ENCODE peak calls at places on chromosomes 6 and 20, in four cellular contexts. One of them, this sample, is unnamed.

GRCh38 chr6:166466178-166467122 is 83.7 kb upstream of the MPC1 start:
- DNase-seq in H9: no peak
- DNase-seq in H1: no peak
- DNase-seq in mesenchymal stem cell: peak
- DNase-seq in this sample: no peak

GRCh38 chr6:157317129-157317814 is 6.0 kb downstream of the TMEM242 start:
- DNase-seq in H9: no peak
- DNase-seq in H1: no peak
- DNase-seq in mesenchymal stem cell: peak
- DNase-seq in this sample: no peak

GRCh38 chr20:14521016-14521415 is 183.6 kb upstream of the FLRT3 start:
- DNase-seq in mesenchymal stem cell: no peak
- DNase-seq in H1: no peak
- DNase-seq in H9: no peak
- DNase-seq in this sample: no peak

GRCh38 chr6:105607624-105608392 is 204.9 kb upstream of the PREP start:
- DNase-seq in H9: no peak
- DNase-seq in mesenchymal stem cell: no peak
- DNase-seq in H1: no peak
- DNase-seq in this sample: no peak

GRCh38 chr6:165883851-165884640 is 221.0 kb upstream of the PDE10A start:
- DNase-seq in H9: no peak
- DNase-seq in H1: no peak
- DNase-seq in mesenchymal stem cell: peak
- DNase-seq in this sample: no peak

GRCh38 chr6:170405311-170405975 is 98.9 kb downstream of the FAM120B start:
- DNase-seq in H9: no peak
- DNase-seq in mesenchymal stem cell: peak
- DNase-seq in H1: no peak
- DNase-seq in this sample: no peak

GRCh38 chr6:73180718-73181619 is 44.3 kb downstream of the KHDC1L start:
- DNase-seq in H1: no peak
- DNase-seq in H9: no peak
- DNase-seq in mesenchymal stem cell: peak
- DNase-seq in this sample: peak

GRCh38 chr6:17101422-17102257 is at the start of gene STMND1:
- DNase-seq in H1: no peak
- DNase-seq in H9: peak
- DNase-seq in mesenchymal stem cell: peak
- DNase-seq in this sample: peak

GRCh38 chr6:71621918-71622519 is 264.3 kb upstream of the RIMS1 start:
- DNase-seq in mesenchymal stem cell: peak
- DNase-seq in H9: no peak
- DNase-seq in H1: no peak
- DNase-seq in this sample: no peak

GRCh38 chr6:9514146-9514545 is 900.7 kb downstream of the TFAP2A start:
- DNase-seq in mesenchymal stem cell: no peak
- DNase-seq in H9: no peak
- DNase-seq in H1: no peak
- DNase-seq in this sample: no peak

GRCh38 chr6:9520417-9521151 is 894.3 kb downstream of the TFAP2A start:
- DNase-seq in mesenchymal stem cell: peak
- DNase-seq in H9: no peak
- DNase-seq in H1: no peak
- DNase-seq in this sample: no peak

GRCh38 chr6:9517806-9518205 is 897.1 kb downstream of the TFAP2A start:
- DNase-seq in H1: no peak
- DNase-seq in H9: no peak
- DNase-seq in mesenchymal stem cell: no peak
- DNase-seq in this sample: no peak

GRCh38 chr6:9518433-9518832 is 896.4 kb downstream of the TFAP2A start:
- DNase-seq in H9: no peak
- DNase-seq in mesenchymal stem cell: no peak
- DNase-seq in H1: no peak
- DNase-seq in this sample: no peak

GRCh38 chr6:9516207-9516606 is 898.7 kb downstream of the TFAP2A start:
- DNase-seq in H9: peak
- DNase-seq in H1: no peak
- DNase-seq in mesenchymal stem cell: peak
- DNase-seq in this sample: peak
- H2BK12ac ChIP-seq in H9: no peak
- H2BK12ac ChIP-seq in H1: no peak
- H2BK12ac ChIP-seq in mesenchymal stem cell: no peak
- H2BK12ac ChIP-seq in this sample: no peak

GRCh38 chr6:160971151-160971550 is 20.4 kb upstream of the MAP3K4 start:
- DNase-seq in H9: no peak
- DNase-seq in mesenchymal stem cell: no peak
- DNase-seq in H1: no peak
- DNase-seq in this sample: no peak
- H2BK15ac ChIP-seq in H9: no peak
- H2BK15ac ChIP-seq in mesenchymal stem cell: no peak
- H2BK15ac ChIP-seq in H1: no peak
- H2BK15ac ChIP-seq in this sample: no peak

GRCh38 chr6:21824431-21825180 is 231.1 kb downstream of the SOX4 start:
- DNase-seq in H9: no peak
- DNase-seq in mesenchymal stem cell: peak
- DNase-seq in H1: no peak
- DNase-seq in this sample: no peak

GRCh38 chr6:21827425-21828192 is 234.1 kb downstream of the SOX4 start:
- DNase-seq in H9: no peak
- DNase-seq in mesenchymal stem cell: peak
- DNase-seq in H1: no peak
- DNase-seq in this sample: no peak

GRCh38 chr6:21828689-21829088 is 235.1 kb downstream of the SOX4 start:
- DNase-seq in mesenchymal stem cell: no peak
- DNase-seq in H1: no peak
- DNase-seq in H9: no peak
- DNase-seq in this sample: no peak

GRCh38 chr6:21826031-21826430 is 232.5 kb downstream of the SOX4 start:
- DNase-seq in H1: peak
- DNase-seq in H9: peak
- DNase-seq in mesenchymal stem cell: peak
- DNase-seq in this sample: peak

GRCh38 chr6:21826460-21826859 is 232.9 kb downstream of the SOX4 start:
- DNase-seq in H9: no peak
- DNase-seq in mesenchymal stem cell: no peak
- DNase-seq in H1: no peak
- DNase-seq in this sample: no peak
- H2BK12ac ChIP-seq in H9: no peak
- H2BK12ac ChIP-seq in mesenchymal stem cell: no peak
- H2BK12ac ChIP-seq in H1: no peak
- H2BK12ac ChIP-seq in this sample: no peak

DNA sequence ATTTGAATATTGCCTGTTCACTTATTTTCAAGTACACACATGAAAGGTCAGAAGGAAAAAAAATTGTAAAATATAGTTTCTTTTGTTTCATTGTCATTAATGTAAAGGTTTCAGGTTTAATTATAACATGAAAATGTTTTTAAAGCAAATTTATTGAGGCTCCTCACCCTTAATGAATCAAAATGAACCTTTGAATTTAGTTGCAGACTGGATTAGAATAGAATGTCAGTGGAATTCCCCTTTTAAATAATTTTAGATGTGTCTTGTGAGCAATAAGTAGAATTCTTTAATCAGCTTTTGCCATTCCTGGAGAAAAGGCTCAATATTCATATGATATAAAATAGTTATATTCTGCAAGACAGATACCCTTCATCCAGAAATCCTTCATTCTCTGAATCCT is 70.7 kb upstream of the SMIM8 start:
- DNase-seq in mesenchymal stem cell: no peak
- DNase-seq in H9: no peak
- DNase-seq in H1: no peak
- DNase-seq in this sample: no peak
- H2BK15ac ChIP-seq in mesenchymal stem cell: no peak
- H2BK15ac ChIP-seq in H9: no peak
- H2BK15ac ChIP-seq in H1: no peak
- H2BK15ac ChIP-seq in this sample: no peak

GRCh38 chr6:41737591-41738130 is 2.3 kb upstream of the TFEB start:
- DNase-seq in H1: no peak
- DNase-seq in H9: no peak
- DNase-seq in mesenchymal stem cell: no peak
- DNase-seq in this sample: no peak

GRCh38 chr6:41735427-41736206 is at the start of gene TFEB:
- DNase-seq in mesenchymal stem cell: peak
- DNase-seq in H9: peak
- DNase-seq in H1: no peak
- DNase-seq in this sample: peak

GRCh38 chr6:41739041-41739440 is 3.6 kb upstream of the TFEB start:
- DNase-seq in H9: no peak
- DNase-seq in mesenchymal stem cell: no peak
- DNase-seq in H1: no peak
- DNase-seq in this sample: no peak

GRCh38 chr6:41736207-41736710 is 851 bp upstream of the TFEB start:
- DNase-seq in H1: no peak
- DNase-seq in mesenchymal stem cell: no peak
- DNase-seq in H9: peak
- DNase-seq in this sample: no peak

DNA sequence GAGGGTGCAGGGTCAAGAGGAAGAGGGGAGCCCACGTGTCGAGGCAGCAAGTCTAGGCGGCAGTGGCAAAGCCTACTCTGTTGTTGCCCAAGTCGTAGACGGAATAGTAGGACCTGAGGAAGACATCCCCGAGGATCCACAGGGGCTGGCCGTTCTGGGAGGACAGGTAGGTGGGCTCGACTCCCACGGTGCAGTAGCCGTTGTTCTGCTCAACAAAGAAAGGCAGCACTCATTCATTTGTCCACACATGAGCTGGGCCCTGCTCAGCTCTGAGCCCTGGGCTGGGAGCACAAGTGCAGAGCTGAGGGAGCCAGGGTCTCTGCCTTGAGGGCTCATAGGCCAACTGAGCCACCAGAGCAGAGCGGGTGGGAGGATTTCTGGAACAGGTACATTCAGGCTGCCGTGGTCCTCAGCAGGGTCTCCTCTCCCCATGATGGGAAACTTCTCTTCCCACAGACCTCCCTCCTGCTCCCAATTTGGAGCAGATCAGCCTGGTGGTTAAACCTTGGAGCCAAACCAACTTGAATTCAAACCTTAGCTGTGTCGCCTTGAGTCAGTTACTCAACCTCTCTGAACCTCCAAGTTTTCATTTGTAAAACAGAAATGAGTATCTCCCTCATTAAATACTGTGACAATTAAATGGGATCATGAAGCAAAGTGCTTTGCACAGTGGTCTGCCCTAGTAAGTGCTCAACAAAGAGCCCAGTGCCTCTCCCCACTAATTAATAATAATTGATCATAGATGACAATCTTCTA is 1.6 kb upstream of the TFEB start:
- DNase-seq in mesenchymal stem cell: no peak
- DNase-seq in H9: no peak
- DNase-seq in H1: no peak
- DNase-seq in this sample: no peak
- H2BK12ac ChIP-seq in mesenchymal stem cell: no peak
- H2BK12ac ChIP-seq in H9: no peak
- H2BK12ac ChIP-seq in H1: no peak
- H2BK12ac ChIP-seq in this sample: peak

GRCh38 chr6:1873781-1874180 is 264.1 kb downstream of the FOXC1 start:
- DNase-seq in H1: no peak
- DNase-seq in mesenchymal stem cell: no peak
- DNase-seq in H9: no peak
- DNase-seq in this sample: no peak
- H2BK15ac ChIP-seq in H1: no peak
- H2BK15ac ChIP-seq in mesenchymal stem cell: no peak
- H2BK15ac ChIP-seq in H9: no peak
- H2BK15ac ChIP-seq in this sample: no peak